ENCODE peak calls at places on chromosome 5, in five cellular contexts. E is cardiac muscle cell, V is astrocyte of the cerebellum, D is Peyer's patch, G is sigmoid colon. P is an unnamed sample.
A peak's percentile ranks its signal among the peaks of the same experiment; 100 is the strongest.

GRCh38 chr5:43037929-43038510 is 2.1 kb downstream of the ANXA2R start:
- DNase-seq in E (no peak), D (peak; percentile 36), G (no peak), V (no peak), P (no peak)

GRCh38 chr5:36357391-36357790 is 55.7 kb upstream of the RANBP3L start:
- DNase-seq in E (no peak), V (peak; percentile 92), D (no peak), G (no peak), P (no peak)

GRCh38 chr5:132665681-132666080 is 7.7 kb downstream of the IL13 start:
- DNase-seq in D (no peak), G (no peak), E (no peak), V (no peak), P (no peak)

GRCh38 chr5:14675309-14675708 is 10.8 kb downstream of the OTULIN start:
- DNase-seq in E (no peak), D (no peak), V (no peak), G (no peak), P (no peak)

GRCh38 chr5:55538621-55539020 is 3.9 kb upstream of the PLPP1 start:
- DNase-seq in E (no peak), D (no peak), V (no peak), G (no peak), P (no peak)

GRCh38 chr5:72179816-72180440 is 72.7 kb downstream of the MAP1B start:
- DNase-seq in V (no peak), E (no peak), G (no peak), D (no peak), P (no peak)

GRCh38 chr5:69285448-69286116 is 47.0 kb downstream of the CCDC125 start:
- DNase-seq in G (no peak), V (peak; percentile 42), D (no peak), E (no peak), P (no peak)

GRCh38 chr5:53381-54174 is 38.4 kb upstream of the PLEKHG4B start:
- DNase-seq in E (peak; percentile 80), D (no peak), V (no peak), G (no peak), P (no peak)

GRCh38 chr5:173327084-173327947 is 898 bp downstream of the STC2 start:
- DNase-seq in G (no peak), E (peak; percentile 50), V (no peak), D (no peak), P (no peak)

GRCh38 chr5:150589791-150590601 is 50.5 kb upstream of the SYNPO start:
- DNase-seq in G (peak; percentile 92), E (peak; percentile 59), V (peak; percentile 41), D (peak; percentile 19), P (peak; percentile 14)

GRCh38 chr5:73694089-73694488 is 68.1 kb downstream of the ARHGEF28 start:
- DNase-seq in V (no peak), G (no peak), E (no peak), D (no peak), P (no peak)

GRCh38 chr5:131258733-131259132 is 5.1 kb upstream of the CDC42SE2 start:
- DNase-seq in E (no peak), G (no peak), D (no peak), V (no peak), P (no peak)

GRCh38 chr5:4676934-4677333 is 463.2 kb upstream of the ADAMTS16 start:
- DNase-seq in G (no peak), D (no peak), E (no peak), V (peak; percentile 29), P (no peak)

GRCh38 chr5:6601271-6601670 is 31.6 kb downstream of the NSUN2 start:
- DNase-seq in V (no peak), G (no peak), D (no peak), E (no peak), P (no peak)

GRCh38 chr5:125981016-125981415 is 442.2 kb upstream of the GRAMD2B start:
- DNase-seq in G (no peak), D (no peak), E (no peak), V (no peak), P (no peak)

GRCh38 chr5:150286820-150287219 is 2.8 kb downstream of the CAMK2A start:
- DNase-seq in V (no peak), D (no peak), E (peak; percentile 66), G (no peak), P (no peak)

GRCh38 chr5:67793418-67793817 is 422.1 kb upstream of the PIK3R1 start:
- DNase-seq in V (no peak), G (no peak), D (no peak), E (no peak), P (no peak)

GRCh38 chr5:131495536-131496399 is 139.3 kb downstream of the RAPGEF6 start:
- DNase-seq in D (no peak), V (no peak), E (no peak), G (no peak), P (no peak)

GRCh38 chr5:150258126-150258525 is 31.4 kb downstream of the CAMK2A start:
- DNase-seq in D (no peak), V (no peak), G (no peak), E (no peak), P (no peak)

GRCh38 chr5:147321569-147321968 is 86.7 kb downstream of the STK32A start:
- DNase-seq in E (no peak), G (no peak), D (no peak), V (no peak), P (no peak)

GRCh38 chr5:15074651-15075050 is 203.1 kb upstream of the ANKH start:
- DNase-seq in G (no peak), E (no peak), D (no peak), V (no peak), P (no peak)

GRCh38 chr5:127351418-127351817 is 60.8 kb downstream of the MEGF10 start:
- DNase-seq in G (no peak), V (peak; percentile 12), D (no peak), E (no peak), P (no peak)

GRCh38 chr5:6583049-6583880 is 49.6 kb downstream of the NSUN2 start:
- DNase-seq in G (no peak), E (peak; percentile 64), V (no peak), D (no peak), P (no peak)

GRCh38 chr5:139140631-139141071 is 57.5 kb downstream of the SIL1 start:
- DNase-seq in E (no peak), V (peak; percentile 40), D (no peak), G (peak; percentile 78), P (no peak)

GRCh38 chr5:69136296-69136695 is 30.7 kb upstream of the CCNB1 start:
- DNase-seq in D (peak; percentile 36), G (no peak), V (no peak), E (no peak), P (peak; percentile 20)

GRCh38 chr5:40781843-40782409 is 16.2 kb downstream of the PRKAA1 start:
- DNase-seq in V (no peak), G (no peak), E (no peak), D (no peak), P (no peak)

GRCh38 chr5:1498623-1499416 is 24.9 kb downstream of the LPCAT1 start:
- DNase-seq in E (no peak), V (no peak), D (peak; percentile 62), G (no peak), P (no peak)

GRCh38 chr5:159805021-159805420 is 111.3 kb upstream of the ADRA1B start:
- DNase-seq in V (no peak), G (peak; percentile 75), D (no peak), E (no peak), P (peak; percentile 25)

GRCh38 chr5:114634517-114634916 is 272.6 kb downstream of the KCNN2 start:
- DNase-seq in G (no peak), D (no peak), V (no peak), E (no peak), P (no peak)
- TF ChIP-seq CTCF in G (no peak), D (no peak), V (no peak), E (no peak), P (no peak)

DNA sequence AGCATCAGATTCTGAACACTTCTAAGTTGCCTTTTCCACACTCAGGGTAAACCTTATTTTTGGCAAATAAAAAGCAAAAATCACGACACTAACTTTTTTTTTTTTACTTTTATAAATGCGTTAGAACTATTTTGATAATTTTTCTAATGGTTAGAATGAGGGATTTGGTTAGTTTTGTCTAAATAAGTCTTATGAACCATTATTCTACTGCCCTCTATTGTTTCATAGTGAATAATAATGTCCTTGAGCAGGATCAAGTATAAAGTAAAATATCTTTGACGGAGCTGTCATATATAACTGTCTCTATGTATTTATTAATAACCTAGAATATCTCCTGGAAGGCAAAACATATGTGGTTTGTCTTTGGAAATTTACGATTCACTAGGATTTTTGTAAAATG is 631.8 kb downstream of the GABRG2 start:
- DNase-seq in G (no peak), D (no peak), V (no peak), E (no peak), P (no peak)
- TF ChIP-seq CTCF in G (no peak), D (no peak), V (no peak), E (no peak), P (no peak)

GRCh38 chr5:143403607-143404415 is at the start of gene NR3C1:
- DNase-seq in D (peak; percentile 82), E (peak; percentile 76), G (peak; percentile 94), V (peak; percentile 53), P (peak; percentile 84)
- TF ChIP-seq CTCF in D (peak; percentile 56), E (peak; percentile 34), G (peak; percentile 44), V (peak; percentile 35), P (peak; percentile 40)

GRCh38 chr5:100260968-100261367 is 274.2 kb upstream of the FAM174A start:
- DNase-seq in V (no peak), D (no peak), E (no peak), G (no peak), P (no peak)
- TF ChIP-seq CTCF in V (no peak), D (no peak), E (no peak), G (no peak), P (no peak)

GRCh38 chr5:90308787-90309585 is 100.6 kb downstream of the CETN3 start:
- DNase-seq in G (no peak), V (no peak), D (no peak), E (no peak), P (no peak)
- TF ChIP-seq CTCF in G (no peak), V (no peak), D (no peak), E (no peak), P (no peak)

GRCh38 chr5:35030426-35030825 is 17.3 kb downstream of the AGXT2 start:
- DNase-seq in V (no peak), G (no peak), E (no peak), D (no peak), P (no peak)
- TF ChIP-seq CTCF in V (no peak), G (no peak), E (no peak), D (no peak), P (no peak)

GRCh38 chr5:96901384-96901783 is 25.1 kb downstream of the ERAP2 start:
- DNase-seq in G (no peak), E (no peak), V (no peak), D (no peak), P (no peak)
- TF ChIP-seq CTCF in G (no peak), E (peak; percentile 6), V (no peak), D (no peak), P (peak; percentile 4)

GRCh38 chr5:23506329-23507236 is 826 bp upstream of the PRDM9 start:
- DNase-seq in E (no peak), D (no peak), V (no peak), G (no peak), P (no peak)
- TF ChIP-seq CTCF in E (peak; percentile 30), D (no peak), V (peak; percentile 3), G (no peak), P (no peak)

GRCh38 chr5:113776168-113776567 is 262.7 kb downstream of the YTHDC2 start:
- DNase-seq in V (no peak), D (no peak), E (no peak), G (no peak), P (no peak)
- TF ChIP-seq CTCF in V (no peak), D (no peak), E (no peak), G (no peak), P (no peak)

P was measured in AG09319.